ENCODE peak calls at places on chromosomes 11 and 22, in four cellular contexts. H is IMR-90, I is testis, V is ovary. A is an unnamed sample.

GRCh38 chr11:62909107-62909894 is 11.9 kb downstream of the CHRM1 start:
- DNase-seq in H (peak; percentile 73), V (peak; percentile 63), I (peak; percentile 45), A (peak; percentile 54)

GRCh38 chr11:63462126-63462525 is 28.8 kb downstream of the PLAAT5 start:
- DNase-seq in H (no peak), I (no peak), V (no peak), A (no peak)

GRCh38 chr22:48567213-48567975 is 1260.3 kb downstream of the BRD1 start:
- DNase-seq in H (no peak), V (no peak), I (no peak), A (no peak)

GRCh38 chr22:48103126-48103875 is 1340.9 kb downstream of the TBC1D22A start:
- DNase-seq in V (no peak), I (no peak), H (no peak), A (no peak)

GRCh38 chr22:46033256-46034200 is 56.6 kb upstream of the WNT7B start:
- DNase-seq in V (no peak), I (no peak), H (peak; percentile 72), A (peak; percentile 8)

GRCh38 chr11:57277845-57278720 is 41.0 kb upstream of the APLNR start:
- DNase-seq in I (peak; percentile 83), H (peak; percentile 84), V (peak; percentile 74), A (peak; percentile 78)

GRCh38 chr11:9855579-9856260 is 191.8 kb downstream of the SWAP70 start:
- DNase-seq in V (no peak), H (peak; percentile 80), I (no peak), A (no peak)

GRCh38 chr11:77046060-77046501 is 11.9 kb downstream of the B3GNT6 start:
- DNase-seq in V (peak; percentile 69), I (peak; percentile 69), H (no peak), A (peak; percentile 63)

GRCh38 chr11:129973809-129974208 is 28.8 kb downstream of the PRDM10 start:
- DNase-seq in I (no peak), H (no peak), V (no peak), A (no peak)

GRCh38 chr11:59263225-59263894 is 50.6 kb upstream of the MPEG1 start:
- DNase-seq in I (peak; percentile 28), V (no peak), H (no peak), A (peak; percentile 66)

GRCh38 chr11:30585892-30586250 is 282 bp downstream of the MPPED2 start:
- DNase-seq in H (no peak), I (peak; percentile 35), V (peak; percentile 38), A (peak; percentile 56)

GRCh38 chr11:119723243-119723951 is 5.6 kb downstream of the NECTIN1 start:
- DNase-seq in V (no peak), I (no peak), H (no peak), A (no peak)

GRCh38 chr11:6568191-6568918 is 35.1 kb downstream of the RRP8 start:
- DNase-seq in I (peak; percentile 36), V (peak; percentile 66), H (peak; percentile 65), A (no peak)

GRCh38 chr11:14668733-14669301 is 25.2 kb downstream of the PDE3B start:
- DNase-seq in H (no peak), V (no peak), I (no peak), A (no peak)

GRCh38 chr11:68950268-68950667 is 30.5 kb downstream of the MRGPRD start:
- DNase-seq in V (no peak), I (no peak), H (no peak), A (no peak)

GRCh38 chr22:43289976-43290663 is 53.1 kb downstream of the SCUBE1 start:
- DNase-seq in V (peak; percentile 83), H (peak; percentile 11), I (peak; percentile 62), A (no peak)

GRCh38 chr11:7513210-7514098 is at the start of gene PPFIBP2:
- DNase-seq in V (peak; percentile 90), H (peak; percentile 47), I (peak; percentile 86), A (peak; percentile 95)

GRCh38 chr11:80502511-80502910 is 1061.7 kb upstream of the TENM4 start:
- DNase-seq in H (no peak), I (no peak), V (no peak), A (no peak)

GRCh38 chr11:76560219-76560618 is 110.3 kb downstream of the LRRC32 start:
- DNase-seq in I (no peak), V (no peak), H (no peak), A (no peak)

GRCh38 chr11:123437236-123437979 is 7.3 kb downstream of the GRAMD1B start:
- DNase-seq in I (no peak), V (no peak), H (no peak), A (no peak)
- H3K4me1 ChIP-seq in I (no peaks in the 10 kb centered on the region), V (no peaks in the 10 kb centered on the region), H (peaks cover 8% of the 10 kb centered on the region), A (no peaks in the 10 kb centered on the region)

GRCh38 chr22:25172153-25172552 is 27.5 kb upstream of the CRYBB3 start:
- DNase-seq in H (no peak), V (no peak), I (peak; percentile 54), A (no peak)
- TF ChIP-seq CTCF in H (no peak), V (no peak), I (peak; percentile 24), A (peak; percentile 50)

GRCh38 chr11:60515144-60515855 is at the start of gene MS4A13:
- DNase-seq in V (no peak), H (no peak), I (peak; percentile 66), A (no peak)
- H3K27ac ChIP-seq in V (no peak within 1 kb of the TSS), H (no peak within 1 kb of the TSS), I (no peak within 1 kb of the TSS), A (no peak within 1 kb of the TSS)

DNA sequence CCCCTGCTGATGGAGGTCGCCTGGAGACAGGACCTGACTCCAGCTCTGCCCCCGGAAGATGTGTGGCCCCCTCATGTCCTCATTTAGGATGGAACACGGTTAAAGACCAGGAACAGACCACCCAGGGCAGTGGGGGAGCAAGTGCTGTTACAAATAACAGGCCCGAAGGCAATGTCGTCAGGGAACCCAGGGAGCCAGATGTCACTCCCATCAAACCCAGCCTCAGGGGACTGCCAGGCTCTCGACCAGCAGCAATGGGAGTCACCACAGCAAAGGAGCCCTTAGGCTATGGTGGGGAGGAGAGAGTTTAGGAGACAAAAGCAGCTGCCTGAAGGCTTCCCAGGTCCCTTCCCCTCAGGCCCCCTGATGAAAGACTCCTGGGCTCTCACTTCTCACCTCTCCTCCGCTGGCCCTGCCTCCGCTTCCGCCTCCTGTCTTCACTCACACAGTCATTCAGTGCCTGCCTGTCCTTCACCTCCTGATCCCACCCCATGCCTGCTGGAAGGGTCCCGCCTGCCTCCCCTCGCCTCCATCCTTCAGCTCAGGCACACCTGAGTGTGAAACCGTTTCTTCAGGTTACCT is 4.4 kb downstream of the RPS19BP1 start:
- DNase-seq in H (no peak), I (no peak), V (peak; percentile 44), A (no peak)
- H3K4me1 ChIP-seq in H (peaks cover 4% of the 10 kb centered on the region), I (peaks cover 60% of the 10 kb centered on the region), V (peaks cover 19% of the 10 kb centered on the region), A (peaks cover 55% of the 10 kb centered on the region)

GRCh38 chr11:86874314-86875056 is 74.1 kb downstream of the PRSS23 start:
- DNase-seq in I (no peak), V (no peak), H (peak; percentile 17), A (no peak)

GRCh38 chr11:86869966-86870570 is 69.7 kb downstream of the PRSS23 start:
- DNase-seq in V (peak; percentile 70), I (peak; percentile 79), H (peak; percentile 63), A (peak; percentile 54)

GRCh38 chr11:86873573-86874083 is 73.3 kb downstream of the PRSS23 start:
- DNase-seq in I (no peak), V (no peak), H (peak; percentile 31), A (no peak)

GRCh38 chr11:86865436-86865835 is 65.1 kb downstream of the PRSS23 start:
- DNase-seq in H (no peak), V (no peak), I (no peak), A (no peak)

GRCh38 chr11:86869531-86869930 is 69.2 kb downstream of the PRSS23 start:
- DNase-seq in H (peak; percentile 14), V (no peak), I (no peak), A (no peak)
- TF ChIP-seq CTCF in H (no peak), V (no peak), I (no peak), A (no peak)

DNA sequence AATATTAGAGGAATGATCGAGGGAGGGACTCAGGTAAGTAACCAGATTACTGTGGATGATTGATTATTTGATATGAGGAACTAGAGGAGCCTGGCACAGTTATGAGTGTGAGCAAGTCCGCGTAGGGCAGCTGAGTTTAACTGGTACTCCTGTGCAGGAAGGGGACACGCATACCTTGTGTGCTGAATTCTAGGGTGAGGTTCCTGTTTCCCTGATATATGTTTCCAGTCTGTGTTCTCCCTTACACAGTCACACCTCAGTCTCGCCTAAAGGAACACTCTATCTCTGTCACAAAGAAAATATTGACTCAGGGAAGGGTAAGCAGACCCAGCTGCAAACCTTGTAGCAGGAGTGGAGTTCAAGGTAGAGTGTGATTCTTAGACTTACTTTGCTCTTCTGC is 17.4 kb downstream of the SGSM3 start:
- DNase-seq in V (no peak), H (no peak), I (no peak), A (no peak)
- H3K27ac ChIP-seq in V (no peak overlapping the region), H (no peak overlapping the region), I (no peak overlapping the region), A (no peak overlapping the region)

GRCh38 chr11:2382129-2382517 is 5.0 kb downstream of the CD81 start:
- DNase-seq in V (peak; percentile 39), I (no peak), H (no peak), A (no peak)

GRCh38 chr11:2381494-2382128 is 4.5 kb downstream of the CD81 start:
- DNase-seq in I (no peak), H (no peak), V (peak; percentile 43), A (peak; percentile 75)

GRCh38 chr11:2383823-2384722 is 7.0 kb downstream of the CD81 start:
- DNase-seq in H (no peak), V (peak; percentile 74), I (peak; percentile 56), A (peak; percentile 83)

GRCh38 chr11:2384723-2385041 is 7.6 kb downstream of the CD81 start:
- DNase-seq in V (no peak), I (no peak), H (no peak), A (no peak)

GRCh38 chr11:2382927-2383822 is 6.1 kb downstream of the CD81 start:
- DNase-seq in I (peak; percentile 72), V (peak; percentile 74), H (peak; percentile 63), A (peak; percentile 78)
- H3K4me1 ChIP-seq in I (peaks cover 88% of the 10 kb centered on the region), V (peaks cover 57% of the 10 kb centered on the region), H (peaks cover 46% of the 10 kb centered on the region), A (peaks cover 21% of the 10 kb centered on the region)

A was measured in right lobe of liver.